ENCODE peak calls at places on chromosomes 3 and 15, in eight cellular contexts. V is SJCRH30; M is GM23248; A is dorsolateral prefrontal cortex; U is aorta; R is coronary artery; O is Karpas-422; G is naive thymus-derived CD4-positive, alpha-beta T cell. B is an unnamed sample.
A peak's percentile ranks its signal among the peaks of the same experiment; 100 is the strongest.

GRCh38 chr3:70861234-70861633 is 548.8 kb upstream of the MDFIC2 start:
- DNase-seq in G (no peak), R (no peak), U (no peak), A (no peak), O (no peak), V (no peak), M (peak; percentile 93), B (no peak)

GRCh38 chr3:8840556-8840955 is 71.1 kb upstream of the OXTR start:
- DNase-seq in O (no peak), G (no peak), M (no peak), U (no peak), A (no peak), V (no peak), R (no peak), B (no peak)

GRCh38 chr3:184230081-184230602 is 757 bp downstream of the VWA5B2 start:
- DNase-seq in G (no peak), U (no peak), V (no peak), M (peak; percentile 20), O (no peak), R (no peak), A (no peak), B (no peak)

GRCh38 chr15:27458370-27459084 is 487.5 kb downstream of the GABRG3 start:
- DNase-seq in U (no peak), O (no peak), M (no peak), R (no peak), V (no peak), G (no peak), A (no peak), B (no peak)

GRCh38 chr3:186058225-186058624 is 50.7 kb downstream of the ETV5 start:
- DNase-seq in A (no peak), O (no peak), R (no peak), V (no peak), U (no peak), G (no peak), M (no peak), B (no peak)

GRCh38 chr3:45870099-45870498 is 16.2 kb upstream of the CCR9 start:
- DNase-seq in M (no peak), A (no peak), G (peak; percentile 87), U (no peak), R (no peak), V (no peak), O (no peak), B (no peak)

GRCh38 chr3:101807884-101808283 is 28.9 kb downstream of the NXPE3 start:
- DNase-seq in O (no peak), M (no peak), G (no peak), V (no peak), U (no peak), A (no peak), R (no peak), B (no peak)

GRCh38 chr3:187714404-187714979 is 12.1 kb upstream of the RTP2 start:
- DNase-seq in A (peak; percentile 63), U (no peak), V (peak; percentile 68), R (no peak), M (peak; percentile 78), G (peak; percentile 69), O (peak; percentile 96), B (peak; percentile 21)

GRCh38 chr15:65655026-65655425 is 33.3 kb downstream of the SLC24A1 start:
- DNase-seq in G (no peak), V (no peak), U (no peak), O (no peak), M (peak; percentile 53), A (no peak), R (no peak), B (no peak)

GRCh38 chr3:9175421-9175820 is 74.0 kb downstream of the SRGAP3 start:
- DNase-seq in R (no peak), M (peak; percentile 13), G (no peak), U (no peak), A (no peak), O (no peak), V (no peak), B (no peak)

DNA sequence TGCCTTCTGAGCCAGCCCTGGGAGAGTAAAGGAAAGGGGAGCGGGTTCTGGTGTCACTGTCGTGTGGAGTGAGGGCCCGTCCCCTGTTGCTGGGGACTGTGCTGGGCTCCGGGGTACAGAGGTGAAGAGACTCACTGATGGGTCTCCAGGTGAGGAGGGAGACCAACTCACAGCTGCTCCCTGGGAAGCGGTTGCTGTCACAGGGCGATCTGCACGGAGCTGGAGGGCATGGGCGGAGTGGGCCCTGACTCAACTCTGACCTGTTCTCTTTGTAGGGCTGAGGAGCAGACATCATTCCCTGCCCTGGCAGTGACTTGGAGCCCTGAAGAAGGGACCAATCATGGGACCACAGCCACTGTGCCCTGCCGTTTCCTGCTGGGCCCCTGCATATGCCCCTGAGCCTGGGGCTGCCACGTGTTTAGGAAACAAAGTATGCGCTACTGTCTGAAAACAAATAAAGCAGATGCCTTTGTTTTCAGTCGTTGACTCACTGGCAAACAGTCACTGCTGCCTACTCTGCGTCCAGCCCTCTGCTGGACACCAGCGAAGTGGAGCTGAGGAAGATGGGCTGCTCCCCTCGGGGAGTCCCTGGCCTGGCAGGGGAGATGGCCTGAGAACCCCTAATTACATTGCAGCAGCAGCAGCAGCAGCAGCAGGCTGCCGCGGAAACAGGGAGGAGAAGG is 22.9 kb upstream of the PLXNA1 start:
- DNase-seq in M (peak; percentile 87), R (no peak), A (no peak), V (no peak), G (no peak), O (no peak), U (peak; percentile 47), B (no peak)
- H3K27ac ChIP-seq in M (peak overlapping the region; percentile 58), R (peak overlapping the region; percentile 71), A (peak overlapping the region; percentile 77), V (no peak overlapping the region), G (no peak overlapping the region), O (no peak overlapping the region), U (no peak overlapping the region), B (peak overlapping the region; percentile 71)

GRCh38 chr3:48507256-48508061 is 3.5 kb upstream of the SHISA5 start:
- DNase-seq in A (peak; percentile 43), G (peak; percentile 70), M (peak; percentile 69), O (peak; percentile 91), R (no peak), U (peak; percentile 73), V (peak; percentile 94), B (peak; percentile 9)

GRCh38 chr3:48503406-48504050 is 446 bp downstream of the SHISA5 start:
- DNase-seq in A (no peak), M (peak; percentile 87), O (no peak), R (no peak), U (peak; percentile 80), G (no peak), V (peak; percentile 36), B (no peak)

GRCh38 chr3:48504051-48504946 is at the start of gene SHISA5:
- DNase-seq in M (peak; percentile 78), G (peak; percentile 48), U (peak; percentile 91), R (peak; percentile 88), V (peak; percentile 52), A (peak; percentile 79), O (peak; percentile 77), B (peak; percentile 41)

GRCh38 chr3:48502728-48503168 is 1.2 kb downstream of the SHISA5 start:
- DNase-seq in G (no peak), M (peak; percentile 32), A (peak; percentile 39), O (no peak), U (peak; percentile 69), R (no peak), V (no peak), B (peak; percentile 21)

GRCh38 chr3:48505146-48505545 is 1.2 kb upstream of the SHISA5 start:
- DNase-seq in A (no peak), V (no peak), M (no peak), R (no peak), G (no peak), O (no peak), U (no peak), B (no peak)
- H3K27ac ChIP-seq in A (peak overlapping the region; percentile 7), V (no peak overlapping the region), M (no peak overlapping the region), R (peak overlapping the region; percentile 97), G (no peak overlapping the region), O (no peak overlapping the region), U (no peak overlapping the region), B (peak overlapping the region; percentile 88)

GRCh38 chr3:124788254-124788745 is 58.0 kb downstream of the UMPS start:
- DNase-seq in R (no peak), U (no peak), M (no peak), G (no peak), O (no peak), V (no peak), A (no peak), B (no peak)
- H3K27ac ChIP-seq in R (peak overlapping the region; percentile 40), U (no peak overlapping the region), M (no peak overlapping the region), G (no peak overlapping the region), O (no peak overlapping the region), V (no peak overlapping the region), A (peak overlapping the region; percentile 56), B (peak overlapping the region; percentile 72)

GRCh38 chr3:111963424-111963823 is 15.4 kb upstream of the ABHD10 start:
- DNase-seq in A (no peak), U (no peak), G (no peak), M (peak; percentile 91), O (no peak), R (no peak), V (peak; percentile 29), B (no peak)
- H3K27ac ChIP-seq in A (no peak overlapping the region), U (no peak overlapping the region), G (no peak overlapping the region), M (peak overlapping the region; percentile 74), O (no peak overlapping the region), R (peak overlapping the region; percentile 15), V (peak overlapping the region; percentile 5), B (no peak overlapping the region)

B was measured in substantia nigra.